ENCODE peak calls at places on chromosomes 5 and 9, in ten cellular contexts. One of them, this sample, is unnamed. For H3K4me1, the result is how much of the 10 kb centered on the place peaks cover.

GRCh38 chr9:72817413-72817812 is 135.4 kb downstream of the ALDH1A1 start:
- DNase-seq in heart right ventricle: no peak
- DNase-seq in mesenchymal stem cell: no peak
- DNase-seq in right lobe of liver: no peak
- DNase-seq in MM.1S: no peak
- DNase-seq in CD8-positive, alpha-beta T cell: no peak
- DNase-seq in lower lobe of right lung: no peak
- DNase-seq in endothelial cell of umbilical vein: no peak
- DNase-seq in A549: no peak
- DNase-seq in psoas muscle: no peak
- DNase-seq in this sample: no peak

GRCh38 chr5:152329191-152329590 is 75.9 kb downstream of the NMUR2 start:
- DNase-seq in CD8-positive, alpha-beta T cell: no peak
- DNase-seq in endothelial cell of umbilical vein: no peak
- DNase-seq in right lobe of liver: no peak
- DNase-seq in heart right ventricle: no peak
- DNase-seq in MM.1S: no peak
- DNase-seq in psoas muscle: no peak
- DNase-seq in mesenchymal stem cell: no peak
- DNase-seq in A549: no peak
- DNase-seq in lower lobe of right lung: no peak
- DNase-seq in this sample: no peak

GRCh38 chr5:91126448-91126847 is 256.7 kb downstream of the ARRDC3 start:
- DNase-seq in CD8-positive, alpha-beta T cell: no peak
- DNase-seq in lower lobe of right lung: no peak
- DNase-seq in MM.1S: no peak
- DNase-seq in mesenchymal stem cell: peak
- DNase-seq in psoas muscle: no peak
- DNase-seq in heart right ventricle: no peak
- DNase-seq in endothelial cell of umbilical vein: peak
- DNase-seq in right lobe of liver: no peak
- DNase-seq in A549: peak
- DNase-seq in this sample: no peak

GRCh38 chr5:105414067-105414466 is 1851.5 kb upstream of the NUDT12 start:
- DNase-seq in CD8-positive, alpha-beta T cell: no peak
- DNase-seq in heart right ventricle: no peak
- DNase-seq in A549: no peak
- DNase-seq in endothelial cell of umbilical vein: no peak
- DNase-seq in mesenchymal stem cell: no peak
- DNase-seq in psoas muscle: no peak
- DNase-seq in lower lobe of right lung: no peak
- DNase-seq in right lobe of liver: no peak
- DNase-seq in MM.1S: no peak
- DNase-seq in this sample: no peak

GRCh38 chr9:109799792-109800191 is 19.8 kb downstream of the PALM2AKAP2 start:
- DNase-seq in heart right ventricle: no peak
- DNase-seq in CD8-positive, alpha-beta T cell: no peak
- DNase-seq in mesenchymal stem cell: peak
- DNase-seq in psoas muscle: no peak
- DNase-seq in right lobe of liver: no peak
- DNase-seq in A549: no peak
- DNase-seq in lower lobe of right lung: no peak
- DNase-seq in endothelial cell of umbilical vein: no peak
- DNase-seq in MM.1S: no peak
- DNase-seq in this sample: no peak

GRCh38 chr5:58999804-59000595 is 417.1 kb downstream of the RAB3C start:
- DNase-seq in MM.1S: no peak
- DNase-seq in CD8-positive, alpha-beta T cell: no peak
- DNase-seq in lower lobe of right lung: no peak
- DNase-seq in mesenchymal stem cell: no peak
- DNase-seq in heart right ventricle: no peak
- DNase-seq in A549: peak
- DNase-seq in endothelial cell of umbilical vein: no peak
- DNase-seq in psoas muscle: no peak
- DNase-seq in right lobe of liver: no peak
- DNase-seq in this sample: peak

GRCh38 chr5:108420182-108420581 is 38.3 kb upstream of the FBXL17 start:
- DNase-seq in endothelial cell of umbilical vein: no peak
- DNase-seq in lower lobe of right lung: no peak
- DNase-seq in CD8-positive, alpha-beta T cell: no peak
- DNase-seq in heart right ventricle: no peak
- DNase-seq in A549: no peak
- DNase-seq in mesenchymal stem cell: no peak
- DNase-seq in psoas muscle: no peak
- DNase-seq in MM.1S: no peak
- DNase-seq in right lobe of liver: no peak
- DNase-seq in this sample: no peak

GRCh38 chr9:21070171-21070571 is 7.6 kb downstream of the IFNB1 start:
- DNase-seq in lower lobe of right lung: no peak
- DNase-seq in MM.1S: no peak
- DNase-seq in CD8-positive, alpha-beta T cell: no peak
- DNase-seq in right lobe of liver: peak
- DNase-seq in endothelial cell of umbilical vein: peak
- DNase-seq in heart right ventricle: peak
- DNase-seq in mesenchymal stem cell: peak
- DNase-seq in psoas muscle: peak
- DNase-seq in A549: peak
- DNase-seq in this sample: peak

GRCh38 chr9:127953768-127954505 is 16.3 kb upstream of the DPM2 start:
- DNase-seq in MM.1S: no peak
- DNase-seq in CD8-positive, alpha-beta T cell: no peak
- DNase-seq in lower lobe of right lung: no peak
- DNase-seq in heart right ventricle: no peak
- DNase-seq in right lobe of liver: no peak
- DNase-seq in mesenchymal stem cell: no peak
- DNase-seq in psoas muscle: no peak
- DNase-seq in A549: no peak
- DNase-seq in endothelial cell of umbilical vein: no peak
- DNase-seq in this sample: no peak

GRCh38 chr9:127950513-127951210 is 13.0 kb upstream of the DPM2 start:
- DNase-seq in endothelial cell of umbilical vein: no peak
- DNase-seq in psoas muscle: no peak
- DNase-seq in CD8-positive, alpha-beta T cell: no peak
- DNase-seq in lower lobe of right lung: no peak
- DNase-seq in heart right ventricle: peak
- DNase-seq in MM.1S: no peak
- DNase-seq in right lobe of liver: no peak
- DNase-seq in A549: no peak
- DNase-seq in mesenchymal stem cell: no peak
- DNase-seq in this sample: no peak

GRCh38 chr9:127958728-127959127 is 21.1 kb upstream of the DPM2 start:
- DNase-seq in endothelial cell of umbilical vein: no peak
- DNase-seq in lower lobe of right lung: no peak
- DNase-seq in CD8-positive, alpha-beta T cell: no peak
- DNase-seq in right lobe of liver: no peak
- DNase-seq in heart right ventricle: no peak
- DNase-seq in MM.1S: no peak
- DNase-seq in A549: no peak
- DNase-seq in psoas muscle: no peak
- DNase-seq in mesenchymal stem cell: no peak
- DNase-seq in this sample: no peak

GRCh38 chr9:127955294-127956015 is 17.8 kb upstream of the DPM2 start:
- DNase-seq in CD8-positive, alpha-beta T cell: peak
- DNase-seq in A549: peak
- DNase-seq in endothelial cell of umbilical vein: peak
- DNase-seq in mesenchymal stem cell: no peak
- DNase-seq in heart right ventricle: peak
- DNase-seq in right lobe of liver: peak
- DNase-seq in psoas muscle: peak
- DNase-seq in lower lobe of right lung: peak
- DNase-seq in MM.1S: peak
- DNase-seq in this sample: no peak

DNA sequence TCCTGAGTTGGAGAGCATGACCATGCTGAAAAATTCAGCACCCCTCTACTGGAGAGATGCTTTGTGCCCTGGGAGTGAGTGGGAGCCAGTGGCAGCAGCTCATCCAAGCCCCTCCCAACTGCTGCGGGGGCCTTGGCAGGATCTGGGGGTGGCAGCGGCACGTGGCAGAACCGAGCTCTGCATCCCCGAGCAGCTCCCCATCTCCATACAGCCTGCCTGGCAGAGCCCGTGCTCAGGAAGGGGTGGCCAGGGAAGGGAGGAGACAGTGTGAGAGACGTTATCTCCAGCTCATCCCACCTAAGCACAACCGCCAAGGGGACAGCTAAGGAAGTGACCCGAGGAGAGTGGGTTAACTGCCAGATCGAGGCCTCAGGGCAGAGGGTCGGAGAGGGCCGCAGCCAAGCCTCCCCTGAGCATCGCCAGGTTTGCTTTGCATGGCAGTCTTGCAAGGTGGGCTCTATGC is 17.2 kb upstream of the DPM2 start:
- DNase-seq in psoas muscle: no peak
- DNase-seq in endothelial cell of umbilical vein: no peak
- DNase-seq in heart right ventricle: no peak
- DNase-seq in MM.1S: no peak
- DNase-seq in lower lobe of right lung: no peak
- DNase-seq in CD8-positive, alpha-beta T cell: no peak
- DNase-seq in A549: no peak
- DNase-seq in mesenchymal stem cell: no peak
- DNase-seq in right lobe of liver: no peak
- DNase-seq in this sample: no peak
- H3K4me1 ChIP-seq in psoas muscle: under half
- H3K4me1 ChIP-seq in endothelial cell of umbilical vein: under half
- H3K4me1 ChIP-seq in heart right ventricle: under half
- H3K4me1 ChIP-seq in MM.1S: under half
- H3K4me1 ChIP-seq in lower lobe of right lung: under half
- H3K4me1 ChIP-seq in CD8-positive, alpha-beta T cell: half or more
- H3K4me1 ChIP-seq in A549: half or more
- H3K4me1 ChIP-seq in mesenchymal stem cell: under half
- H3K4me1 ChIP-seq in right lobe of liver: half or more
- H3K4me1 ChIP-seq in this sample: under half

DNA sequence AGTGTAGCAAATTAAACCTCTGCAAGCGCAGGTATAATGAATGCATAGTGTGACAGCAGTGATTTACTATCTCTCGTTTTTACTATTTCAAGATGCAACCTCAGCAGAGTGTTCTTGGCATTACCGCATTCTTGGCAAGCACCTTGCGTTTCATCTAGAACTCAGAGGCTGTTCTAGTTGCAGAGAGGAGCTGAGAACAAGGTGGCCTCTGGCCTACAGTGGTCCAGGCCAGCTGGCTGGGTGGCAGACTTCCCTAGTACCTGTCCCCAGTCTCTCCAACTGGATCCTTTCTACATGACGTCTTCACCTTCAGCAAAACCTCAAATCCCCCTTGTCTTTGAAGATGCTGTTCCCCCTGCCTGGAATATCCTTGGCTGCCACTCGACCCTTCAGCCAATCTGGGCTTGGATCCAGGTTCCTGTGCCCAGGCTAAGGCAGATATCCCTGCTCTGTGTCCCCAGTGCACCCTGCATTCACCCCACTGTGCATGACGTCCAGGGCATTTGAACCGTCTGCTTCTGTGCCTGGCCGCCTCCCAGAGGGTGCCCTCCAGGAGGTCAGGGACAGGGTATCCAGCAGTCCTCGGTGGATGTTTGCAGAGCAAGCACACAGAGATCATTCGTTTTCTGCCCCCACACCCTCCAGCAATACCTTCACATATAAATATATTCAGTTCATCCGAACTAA is 120.4 kb upstream of the CPEB4 start:
- DNase-seq in endothelial cell of umbilical vein: no peak
- DNase-seq in MM.1S: no peak
- DNase-seq in heart right ventricle: peak
- DNase-seq in right lobe of liver: peak
- DNase-seq in psoas muscle: peak
- DNase-seq in lower lobe of right lung: no peak
- DNase-seq in CD8-positive, alpha-beta T cell: no peak
- DNase-seq in A549: peak
- DNase-seq in mesenchymal stem cell: no peak
- DNase-seq in this sample: no peak
- H3K4me1 ChIP-seq in endothelial cell of umbilical vein: under half
- H3K4me1 ChIP-seq in MM.1S: under half
- H3K4me1 ChIP-seq in heart right ventricle: under half
- H3K4me1 ChIP-seq in right lobe of liver: half or more
- H3K4me1 ChIP-seq in psoas muscle: under half
- H3K4me1 ChIP-seq in lower lobe of right lung: under half
- H3K4me1 ChIP-seq in CD8-positive, alpha-beta T cell: under half
- H3K4me1 ChIP-seq in A549: half or more
- H3K4me1 ChIP-seq in mesenchymal stem cell: under half
- H3K4me1 ChIP-seq in this sample: under half

DNA sequence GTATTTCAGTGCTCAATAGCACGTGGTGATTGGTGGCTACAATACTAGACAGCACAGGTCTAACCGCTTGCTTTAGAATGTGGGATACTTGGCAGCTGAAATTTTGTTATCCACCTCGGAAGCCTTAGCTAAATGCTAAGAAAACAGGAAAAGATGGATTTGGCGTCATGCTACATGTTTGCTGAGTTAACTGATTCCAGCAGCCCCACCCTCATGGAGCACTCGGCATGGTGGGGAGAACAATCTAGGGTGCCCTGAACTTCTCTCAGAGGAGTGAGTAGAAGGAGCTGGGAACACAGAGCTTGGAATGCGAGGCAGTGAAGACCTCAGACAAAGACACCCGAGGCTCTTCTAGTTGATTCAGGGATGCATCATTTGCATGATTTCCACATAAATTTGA is 145.1 kb upstream of the FSTL4 start:
- DNase-seq in A549: no peak
- DNase-seq in lower lobe of right lung: no peak
- DNase-seq in endothelial cell of umbilical vein: no peak
- DNase-seq in MM.1S: no peak
- DNase-seq in CD8-positive, alpha-beta T cell: no peak
- DNase-seq in mesenchymal stem cell: no peak
- DNase-seq in psoas muscle: no peak
- DNase-seq in right lobe of liver: no peak
- DNase-seq in heart right ventricle: no peak
- DNase-seq in this sample: no peak
- H3K4me1 ChIP-seq in A549: under half
- H3K4me1 ChIP-seq in lower lobe of right lung: under half
- H3K4me1 ChIP-seq in endothelial cell of umbilical vein: under half
- H3K4me1 ChIP-seq in MM.1S: under half
- H3K4me1 ChIP-seq in CD8-positive, alpha-beta T cell: under half
- H3K4me1 ChIP-seq in mesenchymal stem cell: under half
- H3K4me1 ChIP-seq in psoas muscle: under half
- H3K4me1 ChIP-seq in right lobe of liver: under half
- H3K4me1 ChIP-seq in heart right ventricle: under half
- H3K4me1 ChIP-seq in this sample: under half

GRCh38 chr5:150496534-150496933 is 11.4 kb upstream of the NDST1 start:
- DNase-seq in CD8-positive, alpha-beta T cell: no peak
- DNase-seq in MM.1S: no peak
- DNase-seq in mesenchymal stem cell: no peak
- DNase-seq in right lobe of liver: no peak
- DNase-seq in psoas muscle: no peak
- DNase-seq in endothelial cell of umbilical vein: no peak
- DNase-seq in lower lobe of right lung: no peak
- DNase-seq in A549: no peak
- DNase-seq in heart right ventricle: peak
- DNase-seq in this sample: no peak

GRCh38 chr5:150498501-150498900 is 9.4 kb upstream of the NDST1 start:
- DNase-seq in MM.1S: no peak
- DNase-seq in endothelial cell of umbilical vein: no peak
- DNase-seq in right lobe of liver: peak
- DNase-seq in CD8-positive, alpha-beta T cell: no peak
- DNase-seq in psoas muscle: no peak
- DNase-seq in mesenchymal stem cell: no peak
- DNase-seq in lower lobe of right lung: no peak
- DNase-seq in A549: no peak
- DNase-seq in heart right ventricle: no peak
- DNase-seq in this sample: no peak

GRCh38 chr5:150497989-150498317 is 10.0 kb upstream of the NDST1 start:
- DNase-seq in lower lobe of right lung: no peak
- DNase-seq in mesenchymal stem cell: no peak
- DNase-seq in endothelial cell of umbilical vein: no peak
- DNase-seq in psoas muscle: peak
- DNase-seq in A549: no peak
- DNase-seq in CD8-positive, alpha-beta T cell: no peak
- DNase-seq in heart right ventricle: no peak
- DNase-seq in right lobe of liver: no peak
- DNase-seq in MM.1S: no peak
- DNase-seq in this sample: no peak

GRCh38 chr5:150497274-150497988 is 10.5 kb upstream of the NDST1 start:
- DNase-seq in psoas muscle: peak
- DNase-seq in A549: peak
- DNase-seq in MM.1S: no peak
- DNase-seq in CD8-positive, alpha-beta T cell: no peak
- DNase-seq in mesenchymal stem cell: peak
- DNase-seq in endothelial cell of umbilical vein: peak
- DNase-seq in lower lobe of right lung: no peak
- DNase-seq in heart right ventricle: no peak
- DNase-seq in right lobe of liver: no peak
- DNase-seq in this sample: peak

GRCh38 chr5:150496098-150496497 is 11.8 kb upstream of the NDST1 start:
- DNase-seq in heart right ventricle: no peak
- DNase-seq in psoas muscle: no peak
- DNase-seq in CD8-positive, alpha-beta T cell: no peak
- DNase-seq in mesenchymal stem cell: no peak
- DNase-seq in lower lobe of right lung: no peak
- DNase-seq in MM.1S: no peak
- DNase-seq in endothelial cell of umbilical vein: no peak
- DNase-seq in A549: no peak
- DNase-seq in right lobe of liver: no peak
- DNase-seq in this sample: no peak
- H3K4me1 ChIP-seq in heart right ventricle: half or more
- H3K4me1 ChIP-seq in psoas muscle: half or more
- H3K4me1 ChIP-seq in CD8-positive, alpha-beta T cell: under half
- H3K4me1 ChIP-seq in mesenchymal stem cell: half or more
- H3K4me1 ChIP-seq in lower lobe of right lung: half or more
- H3K4me1 ChIP-seq in MM.1S: under half
- H3K4me1 ChIP-seq in endothelial cell of umbilical vein: under half
- H3K4me1 ChIP-seq in A549: half or more
- H3K4me1 ChIP-seq in right lobe of liver: half or more
- H3K4me1 ChIP-seq in this sample: under half

This sample was measured in A673.